ENCODE peak calls at places on chromosomes 6 and 20, in five cellular contexts. I, M, A, R and Z are unnamed samples.
A peak's percentile ranks its signal among the peaks of the same experiment; 100 is the strongest.

GRCh38 chr20:52637201-52637600 is 335.0 kb upstream of the TSHZ2 start:
- DNase-seq in R (no peak), M (no peak), A (no peak), I (no peak), Z (no peak)

GRCh38 chr6:105364243-105364642 is 38.6 kb downstream of the PREP start:
- DNase-seq in R (no peak), A (no peak), M (no peak), I (no peak), Z (peak; percentile 22)

GRCh38 chr6:23690650-23691049 is 435.4 kb upstream of the NRSN1 start:
- DNase-seq in A (no peak), M (no peak), R (no peak), I (no peak), Z (no peak)

GRCh38 chr6:170553686-170554085 is 483 bp upstream of the TBP start:
- DNase-seq in A (no peak), M (no peak), R (no peak), I (no peak), Z (no peak)

GRCh38 chr6:137928286-137928685 is 61.2 kb downstream of the TNFAIP3 start:
- DNase-seq in M (no peak), R (no peak), A (no peak), I (no peak), Z (no peak)

GRCh38 chr6:67736816-67737215 is 898.3 kb upstream of the ADGRB3 start:
- DNase-seq in A (no peak), M (no peak), R (no peak), I (no peak), Z (no peak)

GRCh38 chr6:134729590-134729989 is 220.3 kb downstream of the ALDH8A1 start:
- DNase-seq in M (no peak), A (no peak), R (no peak), I (no peak), Z (no peak)

GRCh38 chr6:5979650-5980427 is 26.9 kb downstream of the NRN1 start:
- DNase-seq in A (no peak), R (no peak), M (no peak), I (no peak), Z (no peak)

GRCh38 chr6:40721252-40721936 is 134.2 kb upstream of the LRFN2 start:
- DNase-seq in M (no peak), A (no peak), R (no peak), I (no peak), Z (peak; percentile 55)

GRCh38 chr6:118940770-118941169 is 5.8 kb upstream of the MCM9 start:
- DNase-seq in R (no peak), M (no peak), A (no peak), I (no peak), Z (no peak)

GRCh38 chr20:461254-462198 is 807 bp downstream of the TBC1D20 start:
- DNase-seq in M (no peak), A (no peak), I (no peak), R (peak; percentile 46), Z (no peak)

GRCh38 chr6:11122380-11122779 is 10.9 kb upstream of the ERVFRD-1 start:
- DNase-seq in A (no peak), M (no peak), I (no peak), R (no peak), Z (no peak)

GRCh38 chr20:50585678-50586077 is 75.5 kb downstream of the PTPN1 start:
- DNase-seq in A (no peak), I (no peak), M (no peak), R (no peak), Z (no peak)

GRCh38 chr6:22451960-22452359 is 117.4 kb upstream of the HDGFL1 start:
- DNase-seq in M (no peak), I (no peak), R (no peak), A (no peak), Z (no peak)

GRCh38 chr20:46959081-46959692 is 64.5 kb downstream of the EYA2 start:
- DNase-seq in A (no peak), I (peak; percentile 59), R (no peak), M (no peak), Z (no peak)

GRCh38 chr20:40481337-40481736 is 207.7 kb downstream of the MAFB start:
- DNase-seq in I (no peak), A (no peak), R (no peak), M (no peak), Z (no peak)

GRCh38 chr20:62303327-62304226 is 780 bp downstream of the ADRM1 start:
- DNase-seq in M (no peak), R (peak; percentile 65), A (no peak), I (peak; percentile 89), Z (no peak)

GRCh38 chr20:45998761-45999160 is 9.9 kb upstream of the MMP9 start:
- DNase-seq in M (no peak), I (no peak), R (no peak), A (no peak), Z (no peak)

GRCh38 chr20:62875419-62876355 is 14.1 kb upstream of the TCFL5 start:
- DNase-seq in M (no peak), R (no peak), I (peak; percentile 92), A (no peak), Z (peak; percentile 93)

GRCh38 chr20:57705103-57705899 is 4.5 kb downstream of the PMEPA1 start:
- DNase-seq in R (no peak), A (no peak), M (no peak), I (no peak), Z (no peak)

GRCh38 chr20:57350086-57350710 is 857 bp upstream of the RAE1 start:
- DNase-seq in A (no peak), M (no peak), R (no peak), I (no peak), Z (no peak)

GRCh38 chr6:137309078-137309762 is 90.0 kb upstream of the IFNGR1 start:
- DNase-seq in M (no peak), A (no peak), I (peak; percentile 56), R (no peak), Z (peak; percentile 3)

GRCh38 chr6:48032156-48032555 is 78.8 kb downstream of the PTCHD4 start:
- DNase-seq in A (no peak), I (peak; percentile 28), M (no peak), R (no peak), Z (no peak)

GRCh38 chr6:112148103-112148502 is 60.7 kb downstream of the FAM229B start:
- DNase-seq in M (no peak), R (no peak), A (no peak), I (no peak), Z (no peak)

GRCh38 chr6:154113392-154113791 is 74.4 kb downstream of the OPRM1 start:
- DNase-seq in M (no peak), A (no peak), R (no peak), I (no peak), Z (no peak)

GRCh38 chr6:89132087-89132486 is 13.8 kb upstream of the PM20D2 start:
- DNase-seq in A (no peak), M (no peak), R (no peak), I (no peak), Z (no peak)

GRCh38 chr6:132362318-132363185 is 38.7 kb downstream of the MOXD1 start:
- DNase-seq in R (no peak), A (no peak), M (no peak), I (no peak), Z (no peak)

GRCh38 chr6:84652356-84653026 is 111.9 kb downstream of the TBX18 start:
- DNase-seq in A (no peak), R (no peak), M (no peak), I (no peak), Z (no peak)

GRCh38 chr20:47293524-47294157 is 62.9 kb downstream of the ZMYND8 start:
- DNase-seq in M (no peak), A (no peak), R (no peak), I (no peak), Z (no peak)

DNA sequence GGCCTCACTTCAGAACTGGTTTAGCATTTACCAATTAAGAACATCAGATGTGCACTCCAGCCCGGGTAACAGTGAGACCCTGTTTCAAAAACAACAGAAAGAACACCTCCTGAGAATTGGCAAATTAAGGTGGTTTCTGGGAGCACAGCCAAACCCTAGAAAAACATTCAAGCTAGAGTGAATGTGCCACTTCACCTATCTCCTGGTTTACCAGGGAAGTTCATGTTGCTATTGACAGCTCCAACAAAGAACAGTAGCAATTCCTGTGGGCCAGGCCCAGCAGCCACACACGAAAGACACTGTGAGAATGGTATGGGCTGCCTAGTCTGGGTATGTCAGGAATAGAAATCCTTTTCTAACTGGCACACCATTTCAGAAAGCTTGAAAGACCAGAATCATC is 4.9 kb downstream of the POLR1C start:
- DNase-seq in I (no peak), M (no peak), A (no peak), R (no peak), Z (no peak)
- TF ChIP-seq TAF1 in I (no peak), M (no peak), A (no peak), R (no peak), Z (no peak)

GRCh38 chr6:8192597-8192996 is 90.2 kb upstream of the EEF1E1 start:
- DNase-seq in M (no peak), R (no peak), I (no peak), A (no peak), Z (no peak)

GRCh38 chr6:8193541-8193940 is 91.2 kb upstream of the EEF1E1 start:
- DNase-seq in A (no peak), M (no peak), R (no peak), I (no peak), Z (no peak)

GRCh38 chr6:8195714-8196104 is 93.4 kb upstream of the EEF1E1 start:
- DNase-seq in I (no peak), R (no peak), A (no peak), M (no peak), Z (no peak)

GRCh38 chr6:8195040-8195713 is 92.8 kb upstream of the EEF1E1 start:
- DNase-seq in I (peak; percentile 17), M (no peak), R (no peak), A (no peak), Z (peak; percentile 49)

GRCh38 chr6:8194499-8194898 is 92.2 kb upstream of the EEF1E1 start:
- DNase-seq in M (no peak), I (no peak), A (no peak), R (no peak), Z (no peak)
- TF ChIP-seq TAF1 in M (no peak), I (no peak), A (no peak), R (no peak), Z (no peak)

DNA sequence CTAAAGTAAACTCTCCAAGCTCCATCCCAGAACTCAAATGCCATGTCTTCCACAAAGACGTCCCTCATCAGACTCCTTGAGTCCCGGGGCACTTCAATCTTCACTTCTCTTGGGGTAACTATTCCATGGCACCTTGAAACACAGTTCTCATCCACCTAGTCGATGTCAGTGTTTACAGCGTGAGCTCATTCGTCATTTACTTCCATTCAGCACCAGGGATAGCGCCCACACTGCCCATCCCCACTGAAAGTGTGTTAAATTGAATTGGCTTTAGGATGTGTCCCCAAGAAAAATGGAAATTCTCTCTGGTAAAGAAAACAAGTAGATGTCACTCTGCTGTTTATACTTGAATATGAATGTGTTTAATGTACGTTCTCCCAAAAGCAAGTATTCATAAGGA is 31.3 kb downstream of the KCNK15 start:
- DNase-seq in M (no peak), R (no peak), A (no peak), I (peak; percentile 31), Z (no peak)
- TF ChIP-seq TAF1 in M (no peak), R (no peak), A (no peak), I (no peak), Z (no peak)

GRCh38 chr6:53306819-53307347 is 41.9 kb downstream of the ELOVL5 start:
- DNase-seq in A (no peak), M (peak; percentile 13), I (peak; percentile 89), R (peak; percentile 20), Z (no peak)
- TF ChIP-seq TAF1 in A (no peak), M (no peak), I (no peak), R (no peak), Z (no peak)